ENCODE peak calls at places on chromosome 9, in nine cellular contexts. N is coronary artery; F is fibroblast of lung; B is CD4-positive, alpha-beta memory T cell; A is kidney; U is pancreas; H is lower lobe of right lung; R is right cardiac atrium; V is stomach. Y is an unnamed sample.

GRCh38 chr9:37119907-37120839 is at the start of gene ZCCHC7:
- DNase-seq in U (peak; percentile 97), R (peak; percentile 98), B (peak; percentile 97), N (peak; percentile 97), V (peak; percentile 96), H (peak; percentile 97), F (peak; percentile 91), A (peak; percentile 99), Y (peak; percentile 89)

GRCh38 chr9:84697494-84698114 is 28.1 kb downstream of the NTRK2 start:
- DNase-seq in H (peak; percentile 75), V (peak; percentile 67), F (peak; percentile 47), N (peak; percentile 78), B (peak; percentile 22), U (peak; percentile 72), A (peak; percentile 86), R (peak; percentile 90), Y (no peak)

GRCh38 chr9:130276121-130276520 is 10.6 kb downstream of the HMCN2 start:
- DNase-seq in N (no peak), V (no peak), U (no peak), A (no peak), B (no peak), R (no peak), H (no peak), F (peak; percentile 87), Y (no peak)

GRCh38 chr9:36731576-36731975 is 158.9 kb downstream of the MELK start:
- DNase-seq in A (no peak), F (peak; percentile 18), B (no peak), H (no peak), N (no peak), V (no peak), R (no peak), U (no peak), Y (peak; percentile 19)

GRCh38 chr9:136051568-136052432 is 43.3 kb downstream of the NACC2 start:
- DNase-seq in N (peak; percentile 76), B (no peak), V (peak; percentile 85), F (peak; percentile 93), H (peak; percentile 76), U (peak; percentile 84), A (peak; percentile 83), R (peak; percentile 87), Y (no peak)

GRCh38 chr9:133142657-133143592 is 20.8 kb downstream of the GBGT1 start:
- DNase-seq in N (no peak), B (peak; percentile 49), F (no peak), U (peak; percentile 26), V (peak; percentile 25), R (peak; percentile 53), A (no peak), H (no peak), Y (no peak)

GRCh38 chr9:70995511-70995910 is 125.9 kb downstream of the TRPM3 start:
- DNase-seq in U (no peak), H (no peak), A (no peak), N (no peak), B (no peak), F (no peak), V (no peak), R (no peak), Y (no peak)

GRCh38 chr9:114080773-114081440 is 2.8 kb upstream of the AMBP start:
- DNase-seq in A (peak; percentile 66), V (peak; percentile 63), F (no peak), U (peak; percentile 82), B (no peak), N (no peak), H (no peak), R (no peak), Y (no peak)

GRCh38 chr9:126719677-126720435 is 85.0 kb upstream of the ZBTB43 start:
- DNase-seq in B (peak; percentile 93), A (peak; percentile 96), U (peak; percentile 66), V (peak; percentile 53), F (peak; percentile 73), H (peak; percentile 92), N (peak; percentile 75), R (peak; percentile 88), Y (peak; percentile 53)

GRCh38 chr9:13264788-13265187 is 14.7 kb downstream of the MPDZ start:
- DNase-seq in V (no peak), R (no peak), F (peak; percentile 81), B (no peak), A (no peak), U (no peak), N (no peak), H (no peak), Y (no peak)

GRCh38 chr9:95771556-95772280 is 103.8 kb upstream of the ERCC6L2 start:
- DNase-seq in N (no peak), R (peak; percentile 77), H (no peak), B (no peak), U (no peak), F (peak; percentile 56), A (peak; percentile 76), V (peak; percentile 27), Y (no peak)

GRCh38 chr9:124009835-124010226 is 1.7 kb upstream of the LHX2 start:
- DNase-seq in H (no peak), V (no peak), N (no peak), R (no peak), A (no peak), B (no peak), F (no peak), U (no peak), Y (no peak)

GRCh38 chr9:16136961-16137360 is 584.1 kb downstream of the CCDC171 start:
- DNase-seq in F (peak; percentile 97), B (no peak), H (no peak), U (no peak), N (no peak), V (no peak), A (no peak), R (no peak), Y (no peak)

GRCh38 chr9:122190597-122191381 is 31.1 kb downstream of the MORN5 start:
- DNase-seq in N (no peak), B (no peak), A (no peak), F (no peak), H (no peak), V (peak; percentile 55), U (no peak), R (no peak), Y (no peak)

GRCh38 chr9:37511006-37511714 is 25.4 kb downstream of the POLR1E start:
- DNase-seq in U (no peak), V (no peak), F (no peak), A (no peak), B (no peak), H (no peak), R (no peak), N (no peak), Y (no peak)

GRCh38 chr9:38432922-38433510 is 8.8 kb upstream of the IGFBPL1 start:
- DNase-seq in H (no peak), F (peak; percentile 29), A (no peak), B (peak; percentile 6), U (peak; percentile 27), R (no peak), N (peak; percentile 54), V (no peak), Y (no peak)

GRCh38 chr9:136546697-136547481 is 1.0 kb upstream of the NOTCH1 start:
- DNase-seq in N (peak; percentile 87), B (peak; percentile 47), H (peak; percentile 81), F (peak; percentile 37), A (peak; percentile 93), U (peak; percentile 90), V (peak; percentile 83), R (peak; percentile 91), Y (no peak)

GRCh38 chr9:97543568-97543967 is 42.1 kb downstream of the TMOD1 start:
- DNase-seq in B (no peak), N (no peak), F (no peak), V (no peak), U (no peak), H (no peak), R (no peak), A (no peak), Y (no peak)

GRCh38 chr9:127897194-127897692 is 2.2 kb downstream of the ST6GALNAC6 start:
- DNase-seq in V (peak; percentile 80), B (no peak), U (peak; percentile 78), H (peak; percentile 83), F (peak; percentile 67), N (peak; percentile 94), R (peak; percentile 94), A (peak; percentile 93), Y (no peak)
- H3K4me3 ChIP-seq in V (peak overlapping the region; percentile 78), B (no peak overlapping the region), U (peak overlapping the region; percentile 96), H (peak overlapping the region; percentile 99), F (peak overlapping the region; percentile 24), N (peak overlapping the region; percentile 96), R (peak overlapping the region; percentile 16), A (no peak overlapping the region), Y (peak overlapping the region; percentile 60)

GRCh38 chr9:111866976-111867375 is 29.6 kb upstream of the UGCG start:
- DNase-seq in N (no peak), U (no peak), A (no peak), B (peak; percentile 34), R (no peak), H (no peak), F (peak; percentile 86), V (no peak), Y (no peak)
- H3K27ac ChIP-seq in N (no peak overlapping the region), U (no peak overlapping the region), A (no peak overlapping the region), B (no peak overlapping the region), R (no peak overlapping the region), H (no peak overlapping the region), F (no peak overlapping the region), V (no peak overlapping the region), Y (no peak overlapping the region)

GRCh38 chr9:677461-678097 is 163.9 kb upstream of the DMRT1 start:
- DNase-seq in A (no peak), F (peak; percentile 65), R (no peak), H (no peak), V (no peak), N (no peak), B (no peak), U (no peak), Y (no peak)
- H3K4me3 ChIP-seq in A (peak overlapping the region; percentile 54), F (peak overlapping the region; percentile 3), R (peak overlapping the region; percentile 24), H (peak overlapping the region; percentile 39), V (peak overlapping the region; percentile 41), N (peak overlapping the region; percentile 65), B (no peak overlapping the region), U (no peak overlapping the region), Y (no peak overlapping the region)

GRCh38 chr9:7144265-7145046 is 386.7 kb downstream of the KDM4C start:
- DNase-seq in U (no peak), R (no peak), B (no peak), A (no peak), V (no peak), N (no peak), H (no peak), F (no peak), Y (no peak)
- H3K27ac ChIP-seq in U (no peak overlapping the region), R (peak overlapping the region; percentile 48), B (no peak overlapping the region), A (no peak overlapping the region), V (no peak overlapping the region), N (no peak overlapping the region), H (no peak overlapping the region), F (no peak overlapping the region), Y (no peak overlapping the region)

DNA sequence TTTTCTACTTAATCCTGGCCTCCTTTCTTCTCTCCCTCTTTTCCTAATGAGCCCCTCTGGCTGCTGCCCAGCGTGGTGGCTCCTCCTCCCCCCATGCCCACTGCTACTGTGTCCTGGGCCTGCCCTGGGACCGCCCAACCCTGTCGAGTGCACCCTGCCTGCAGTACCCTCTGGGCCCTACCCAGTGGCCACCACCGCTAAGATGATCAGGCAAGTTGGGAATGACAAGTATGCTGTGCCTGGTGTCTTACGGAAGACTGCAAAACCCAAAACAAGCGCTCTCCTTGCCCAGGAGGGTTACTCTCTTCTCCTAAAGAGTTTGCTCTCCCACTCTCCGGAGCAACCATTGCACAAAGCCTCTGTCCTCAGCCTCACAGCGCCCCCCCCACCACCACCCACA is 273.7 kb downstream of the SYK start:
- DNase-seq in A (no peak), F (peak; percentile 9), B (no peak), N (peak; percentile 29), V (no peak), H (no peak), R (no peak), U (no peak), Y (no peak)
- H3K4me3 ChIP-seq in A (no peak overlapping the region), F (no peak overlapping the region), B (no peak overlapping the region), N (no peak overlapping the region), V (no peak overlapping the region), H (no peak overlapping the region), R (no peak overlapping the region), U (no peak overlapping the region), Y (no peak overlapping the region)

Y was measured in GM12878.